ENCODE peak calls at places on chromosomes 5 and 9, in ten cellular contexts. U, L, F, K, O, E, Q, H, Z and B are unnamed samples.

GRCh38 chr9:120394058-120394669 is 185.8 kb downstream of the CDK5RAP2 start:
- DNase-seq in F (peak), Z (no peak), H (no peak), O (peak), E (no peak), Q (no peak), L (peak), K (no peak), U (no peak), B (peak)

GRCh38 chr5:132425009-132425937 is 55.8 kb downstream of the SLC22A5 start:
- DNase-seq in F (peak), H (no peak), L (peak), E (no peak), O (no peak), U (no peak), K (no peak), Z (no peak), Q (peak), B (peak)

GRCh38 chr5:175246242-175246891 is 197.6 kb downstream of the DRD1 start:
- DNase-seq in K (no peak), L (peak), H (no peak), E (no peak), Q (no peak), U (no peak), Z (no peak), F (peak), O (no peak), B (peak)

GRCh38 chr5:152619756-152620155 is 214.7 kb upstream of the NMUR2 start:
- DNase-seq in E (no peak), O (no peak), L (no peak), H (no peak), Z (no peak), Q (no peak), K (no peak), F (no peak), U (no peak), B (no peak)

GRCh38 chr5:1655496-1656270 is 131.9 kb upstream of the LPCAT1 start:
- DNase-seq in Q (no peak), L (no peak), H (no peak), E (peak), Z (no peak), U (no peak), K (no peak), F (no peak), O (no peak), B (no peak)

GRCh38 chr5:172143875-172144274 is 44.1 kb downstream of the STK10 start:
- DNase-seq in F (no peak), Q (no peak), H (no peak), L (no peak), E (no peak), U (no peak), K (no peak), O (no peak), Z (no peak), B (no peak)

GRCh38 chr5:16808021-16808420 is 128.1 kb downstream of the MYO10 start:
- DNase-seq in E (no peak), Q (no peak), O (no peak), L (no peak), K (no peak), Z (no peak), H (no peak), F (no peak), U (no peak), B (no peak)

GRCh38 chr5:132807163-132807838 is 5.8 kb upstream of the SOWAHA start:
- DNase-seq in U (no peak), H (peak), O (no peak), K (no peak), Z (peak), L (no peak), F (no peak), Q (no peak), E (peak), B (no peak)

GRCh38 chr9:14218253-14218652 is 95.7 kb downstream of the NFIB start:
- DNase-seq in O (no peak), L (no peak), U (no peak), K (no peak), F (no peak), Q (no peak), Z (no peak), E (no peak), H (no peak), B (no peak)

GRCh38 chr5:137155621-137156020 is 343.5 kb downstream of the SPOCK1 start:
- DNase-seq in K (no peak), O (no peak), F (no peak), H (no peak), U (peak), Z (no peak), E (peak), L (no peak), Q (no peak), B (no peak)

GRCh38 chr5:36403601-36404311 is 102.1 kb upstream of the RANBP3L start:
- DNase-seq in H (no peak), K (no peak), L (peak), E (no peak), F (peak), O (no peak), Z (no peak), Q (peak), U (no peak), B (peak)

GRCh38 chr5:109253262-109253661 is 156.5 kb downstream of the PJA2 start:
- DNase-seq in E (no peak), U (no peak), L (no peak), Z (no peak), O (no peak), F (no peak), H (no peak), K (no peak), Q (no peak), B (no peak)

GRCh38 chr9:76585487-76586459 is 126.8 kb downstream of the GCNT1 start:
- DNase-seq in F (no peak), U (peak), L (no peak), O (no peak), E (no peak), Q (no peak), H (no peak), Z (no peak), K (no peak), B (no peak)

GRCh38 chr9:134898319-134898718 is 17.7 kb downstream of the FCN2 start:
- DNase-seq in H (no peak), L (no peak), E (no peak), F (no peak), Q (no peak), Z (no peak), O (no peak), K (no peak), U (no peak), B (no peak)

GRCh38 chr5:102856374-102856748 is 101.3 kb downstream of the PAM start:
- DNase-seq in L (peak), E (no peak), H (no peak), Z (no peak), U (no peak), O (no peak), Q (no peak), K (no peak), F (no peak), B (peak)